ENCODE peak calls at places on chromosomes 3 and 15, in six cellular contexts. E, G, T, P, L and N are unnamed samples.

GRCh38 chr3:124451655-124452317 is 278.5 kb upstream of the UMPS start:
- DNase-seq in P (peak; percentile 13), E (no peak), L (no peak), T (no peak), G (no peak), N (no peak)

GRCh38 chr3:129461461-129462146 is 21.6 kb downstream of the IFT122 start:
- DNase-seq in P (no peak), E (no peak), T (peak; percentile 74), G (no peak), L (no peak), N (no peak)

GRCh38 chr3:58998476-58999117 is 51.2 kb downstream of the CFAP20DC start:
- DNase-seq in T (peak; percentile 74), L (peak; percentile 77), P (no peak), G (no peak), E (peak; percentile 3), N (peak; percentile 87)

GRCh38 chr3:39707314-39707909 is 102.0 kb upstream of the MYRIP start:
- DNase-seq in E (peak; percentile 59), L (peak; percentile 39), P (no peak), G (peak; percentile 13), T (peak; percentile 49), N (peak; percentile 29)

GRCh38 chr3:81668283-81668682 is 93.2 kb downstream of the GBE1 start:
- DNase-seq in T (no peak), E (no peak), G (no peak), L (no peak), P (no peak), N (no peak)

GRCh38 chr15:63891079-63891762 is 57.5 kb upstream of the HERC1 start:
- DNase-seq in T (peak; percentile 79), L (peak; percentile 87), E (peak; percentile 80), P (peak; percentile 72), G (peak; percentile 73), N (peak; percentile 81)

GRCh38 chr3:126361211-126361610 is 4.0 kb upstream of the KLF15 start:
- DNase-seq in P (no peak), E (no peak), T (no peak), L (no peak), G (no peak), N (no peak)

GRCh38 chr3:194030372-194030771 is 105.6 kb upstream of the HES1 start:
- DNase-seq in T (no peak), P (no peak), E (no peak), G (peak; percentile 43), L (no peak), N (no peak)

GRCh38 chr3:112786881-112787625 is 59.6 kb downstream of the CD200R1L start:
- DNase-seq in E (no peak), T (no peak), L (no peak), P (no peak), G (no peak), N (no peak)

GRCh38 chr3:27521179-27521871 is 37.1 kb upstream of the SLC4A7 start:
- DNase-seq in E (no peak), P (no peak), G (peak; percentile 69), T (no peak), L (peak; percentile 93), N (no peak)

GRCh38 chr15:97791824-97792792 is 168.4 kb upstream of the ARRDC4 start:
- DNase-seq in G (no peak), T (no peak), L (no peak), E (no peak), P (no peak), N (no peak)

GRCh38 chr15:29736745-29737023 is 85.6 kb downstream of the TJP1 start:
- DNase-seq in T (no peak), P (no peak), L (peak; percentile 94), G (peak; percentile 92), E (no peak), N (peak; percentile 92)

GRCh38 chr15:92848852-92849598 is 51.1 kb upstream of the CHD2 start:
- DNase-seq in T (peak; percentile 47), P (peak; percentile 65), G (no peak), E (no peak), L (no peak), N (no peak)

GRCh38 chr3:100761211-100761921 is 52.1 kb downstream of the TFG start:
- DNase-seq in L (peak; percentile 21), P (no peak), T (peak; percentile 8), E (peak; percentile 3), G (peak; percentile 2), N (no peak)

GRCh38 chr15:66757521-66757920 is 55.5 kb downstream of the SMAD6 start:
- DNase-seq in L (no peak), E (no peak), T (no peak), P (no peak), G (no peak), N (no peak)

GRCh38 chr3:63015614-63016016 is 140.4 kb upstream of the CADPS start:
- DNase-seq in G (peak; percentile 3), T (no peak), P (no peak), L (peak; percentile 0), E (no peak), N (no peak)

GRCh38 chr3:145282505-145282904 is 878.5 kb downstream of the PLOD2 start:
- DNase-seq in E (no peak), L (no peak), G (no peak), P (no peak), T (no peak), N (no peak)

GRCh38 chr15:43517354-43518072 is at the start of gene MAP1A:
- DNase-seq in P (no peak), G (no peak), E (peak; percentile 89), L (no peak), T (peak; percentile 88), N (no peak)

GRCh38 chr3:122060044-122060694 is 5.0 kb downstream of the CD86 start:
- DNase-seq in P (no peak), G (no peak), T (no peak), E (no peak), L (no peak), N (no peak)

GRCh38 chr15:72200395-72201237 is 3.0 kb upstream of the GRAMD2A start:
- DNase-seq in L (no peak), E (no peak), P (no peak), T (no peak), G (no peak), N (no peak)

GRCh38 chr3:43423142-43423541 is 136.8 kb downstream of the SNRK start:
- DNase-seq in T (no peak), P (no peak), G (no peak), E (no peak), L (no peak), N (no peak)

GRCh38 chr3:102447272-102447671 is 12.5 kb downstream of the ZPLD1 start:
- DNase-seq in P (no peak), T (no peak), L (no peak), G (no peak), E (no peak), N (no peak)

GRCh38 chr3:143847787-143848631 is at the start of gene SLC9A9:
- DNase-seq in G (no peak), L (no peak), T (no peak), P (peak; percentile 63), E (no peak), N (no peak)

GRCh38 chr3:16441306-16441898 is 72.1 kb downstream of the RFTN1 start:
- DNase-seq in G (no peak), L (no peak), T (no peak), P (no peak), E (peak; percentile 36), N (no peak)

DNA sequence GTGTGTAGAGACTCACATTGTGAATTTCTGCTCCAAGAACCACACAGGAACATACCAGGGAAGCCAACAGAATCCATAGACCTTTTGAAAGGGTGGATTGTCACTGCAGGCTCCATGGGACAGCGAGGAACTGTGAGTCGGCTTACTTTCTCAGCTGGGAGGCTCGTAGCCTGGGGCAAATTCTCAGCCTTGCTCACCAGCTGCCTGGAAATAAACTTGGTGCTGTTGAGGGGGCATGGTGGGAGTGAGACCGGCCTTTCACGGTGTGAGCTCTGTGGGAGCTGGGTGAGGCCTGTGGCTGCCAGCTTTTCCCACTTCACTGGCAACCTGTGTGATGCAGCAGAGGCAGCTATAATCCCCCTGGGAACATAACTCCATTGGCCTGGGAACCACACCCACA is 146.6 kb upstream of the P2RY1 start:
- DNase-seq in P (no peak), G (no peak), L (peak; percentile 2), E (no peak), T (no peak), N (no peak)
- TF ChIP-seq REST in P (no peak), G (no peak), L (no peak), E (no peak), T (no peak), N (no peak)

GRCh38 chr3:18127181-18127863 is 297.8 kb downstream of the SATB1 start:
- DNase-seq in G (no peak), L (no peak), P (peak; percentile 45), T (no peak), E (no peak), N (no peak)

GRCh38 chr3:18122264-18122663 is 302.9 kb downstream of the SATB1 start:
- DNase-seq in T (no peak), G (no peak), L (no peak), P (no peak), E (no peak), N (no peak)

GRCh38 chr3:18127864-18128185 is 297.3 kb downstream of the SATB1 start:
- DNase-seq in L (no peak), P (no peak), T (no peak), G (no peak), E (no peak), N (no peak)

GRCh38 chr3:18126772-18127171 is 298.4 kb downstream of the SATB1 start:
- DNase-seq in T (no peak), P (no peak), L (no peak), E (peak; percentile 72), G (no peak), N (no peak)

DNA sequence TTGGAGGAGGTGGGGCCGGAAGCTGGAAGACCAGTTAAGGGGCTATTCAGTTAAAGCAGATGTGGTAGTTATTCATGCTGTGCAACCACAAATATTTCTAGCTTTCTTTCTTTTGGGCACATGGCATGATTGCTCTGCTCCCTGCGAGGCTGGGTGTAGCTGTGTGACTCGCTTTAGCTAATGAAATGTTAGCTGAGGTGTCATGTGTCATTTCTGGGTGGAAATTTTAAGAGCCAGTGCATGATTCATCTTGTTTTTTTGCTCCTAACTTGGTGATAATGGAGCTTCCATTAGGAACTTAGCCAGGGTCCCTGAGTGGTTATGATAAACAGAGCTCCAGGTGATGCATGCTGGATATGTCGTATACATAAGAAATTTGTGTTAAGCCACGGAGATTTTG is 300.6 kb downstream of the SATB1 start:
- DNase-seq in L (no peak), T (no peak), G (no peak), P (no peak), E (no peak), N (peak; percentile 26)
- TF ChIP-seq RAD21 in L (no peak), T (no peak), G (no peak), P (no peak), E (no peak), N (peak; percentile 2)

GRCh38 chr3:66037330-66037985 is 1.3 kb downstream of the MAGI1 start:
- DNase-seq in E (peak; percentile 57), L (peak; percentile 26), P (no peak), G (peak; percentile 68), T (no peak), N (no peak)
- TF ChIP-seq REST in E (no peak), L (no peak), P (no peak), G (no peak), T (no peak), N (no peak)

DNA sequence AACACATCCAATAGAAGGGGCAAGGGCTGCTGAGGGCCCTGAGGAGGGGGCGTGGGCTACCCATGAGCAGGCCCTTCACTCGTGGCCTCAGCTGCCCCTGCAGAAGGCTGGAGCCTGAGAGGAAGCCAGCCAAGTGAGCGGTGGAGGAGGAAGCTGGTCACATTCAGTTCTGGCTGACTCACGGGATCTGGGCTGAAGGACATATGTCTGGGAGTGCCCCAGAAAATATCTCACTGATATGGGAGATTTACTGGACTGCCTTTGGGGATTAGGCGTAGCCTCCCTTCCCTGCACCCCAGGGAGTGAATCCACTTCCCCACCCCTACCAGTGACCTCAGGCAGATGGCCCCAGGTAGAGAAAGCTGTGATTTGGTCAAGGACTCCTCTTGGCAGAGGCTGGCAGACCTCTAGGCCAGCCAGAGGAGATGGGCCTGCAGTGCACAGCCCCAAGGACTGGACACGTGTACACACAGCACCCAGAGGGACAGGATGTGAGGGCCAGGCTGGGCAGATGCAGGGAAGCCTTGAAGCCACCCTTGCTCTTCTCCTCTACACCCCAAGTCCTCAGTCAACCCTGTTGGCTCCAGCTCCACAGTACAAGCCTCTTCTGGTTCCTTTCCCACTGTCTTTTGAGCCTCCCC is 14.2 kb upstream of the ANKDD1A start:
- DNase-seq in P (no peak), G (no peak), E (no peak), L (no peak), T (no peak), N (no peak)
- TF ChIP-seq RAD21 in P (no peak), G (no peak), E (no peak), L (no peak), T (no peak), N (no peak)